ENCODE peak calls at places on chromosomes 16 and 17, in seven cellular contexts. P is T-helper 9 cell; L is cardiac septum; H is activated naive CD4-positive, alpha-beta T cell treated with anti-CD3 and anti-CD28 coated beads, Interleukin-2, amount 10 ng/mL, durations not matched to agents 7 days and 5 days; A is midbrain; I is NCI-H510A treated with DMSO at 0.1 percent for 48 hours; G is T-helper 2 cell. J is an unnamed sample.

GRCh38 chr16:67395458-67396158 is 2.3 kb upstream of the TPPP3 start:
- DNase-seq in I (peak), H (no peak), L (peak), P (no peak), A (no peak), G (no peak), J (no peak)

GRCh38 chr17:71709271-71709670 is 411.5 kb upstream of the SOX9 start:
- DNase-seq in I (no peak), H (no peak), P (no peak), L (no peak), A (no peak), G (no peak), J (no peak)

GRCh38 chr17:40540448-40540847 is 24.8 kb downstream of the CCR7 start:
- DNase-seq in A (no peak), L (no peak), H (peak), I (no peak), P (peak), G (peak), J (peak)

GRCh38 chr16:72590179-72590937 is 418.4 kb upstream of the PMFBP1 start:
- DNase-seq in H (no peak), I (no peak), G (no peak), A (peak), L (no peak), P (no peak), J (no peak)

GRCh38 chr16:48126801-48127644 is 28.8 kb downstream of the ABCC12 start:
- DNase-seq in G (no peak), A (no peak), P (no peak), I (peak), L (no peak), H (no peak), J (no peak)

GRCh38 chr17:40553694-40554534 is 11.4 kb downstream of the CCR7 start:
- DNase-seq in L (peak), H (peak), G (no peak), A (peak), P (peak), I (no peak), J (no peak)

GRCh38 chr17:55089251-55089650 is 120.7 kb downstream of the STXBP4 start:
- DNase-seq in I (no peak), P (no peak), A (no peak), G (peak), H (no peak), L (no peak), J (no peak)

GRCh38 chr16:17474572-17474971 is 3.8 kb upstream of the XYLT1 start:
- DNase-seq in A (no peak), I (no peak), G (peak), L (no peak), P (no peak), H (peak), J (no peak)

GRCh38 chr17:32161506-32162365 is 19.4 kb downstream of the RHOT1 start:
- DNase-seq in P (no peak), G (no peak), I (no peak), H (no peak), L (no peak), A (no peak), J (no peak)

GRCh38 chr17:72984145-72984924 is 108.2 kb downstream of the SLC39A11 start:
- DNase-seq in L (no peak), P (no peak), H (no peak), G (no peak), I (no peak), A (no peak), J (no peak)

GRCh38 chr17:42670199-42670924 is 6.4 kb downstream of the PLEKHH3 start:
- DNase-seq in P (peak), G (peak), A (no peak), L (no peak), H (peak), I (no peak), J (peak)

GRCh38 chr17:44219636-44220210 is at the start of gene UBTF:
- DNase-seq in P (peak), G (peak), L (peak), A (peak), H (peak), I (peak), J (peak)

GRCh38 chr16:10180771-10181163 is 1.5 kb downstream of the GRIN2A start:
- DNase-seq in P (no peak), H (peak), I (no peak), A (peak), G (peak), L (no peak), J (no peak)

GRCh38 chr16:74230126-74230525 is 66.5 kb upstream of the PSMD7 start:
- DNase-seq in L (no peak), I (no peak), H (no peak), P (no peak), G (no peak), A (no peak), J (no peak)

GRCh38 chr17:72850410-72850809 is 242.1 kb downstream of the SLC39A11 start:
- DNase-seq in A (no peak), G (no peak), H (no peak), P (no peak), L (no peak), I (no peak), J (no peak)

GRCh38 chr16:24805484-24805883 is 40.3 kb upstream of the SLC5A11 start:
- DNase-seq in H (no peak), L (no peak), A (no peak), G (no peak), P (no peak), I (no peak), J (no peak)

GRCh38 chr17:63631626-63632025 is 9.4 kb downstream of the MAP3K3 start:
- DNase-seq in A (no peak), P (no peak), G (no peak), L (no peak), I (no peak), H (no peak), J (no peak)

GRCh38 chr17:50677851-50678375 is 29.8 kb downstream of the ANKRD40 start:
- DNase-seq in P (no peak), G (no peak), H (no peak), L (no peak), I (no peak), A (no peak), J (no peak)

GRCh38 chr17:30677550-30678254 is 146.8 kb downstream of the CRLF3 start:
- DNase-seq in L (no peak), A (no peak), H (no peak), I (no peak), G (no peak), P (no peak), J (no peak)

GRCh38 chr17:81459224-81459623 is 53.4 kb downstream of the ACTG1 start:
- DNase-seq in I (no peak), P (no peak), A (no peak), L (no peak), H (no peak), G (no peak), J (no peak)

GRCh38 chr17:73794336-73794735 is 150.1 kb upstream of the SDK2 start:
- DNase-seq in H (no peak), G (no peak), I (no peak), L (peak), P (no peak), A (no peak), J (no peak)

GRCh38 chr16:70789231-70789926 is 11.6 kb downstream of the VAC14 start:
- DNase-seq in I (no peak), G (no peak), L (no peak), H (no peak), P (no peak), A (no peak), J (no peak)

GRCh38 chr17:77609553-77610517 is 348.7 kb upstream of the TNRC6C start:
- DNase-seq in L (no peak), I (no peak), A (no peak), H (peak), P (peak), G (peak), J (peak)

GRCh38 chr17:49851387-49852291 is 3.8 kb upstream of the TAC4 start:
- DNase-seq in A (peak), G (peak), H (peak), I (no peak), P (peak), L (peak), J (peak)

GRCh38 chr16:83652898-83653297 is 154.9 kb upstream of the HSBP1 start:
- DNase-seq in G (no peak), I (no peak), L (no peak), A (no peak), P (no peak), H (no peak), J (no peak)

GRCh38 chr16:68179196-68179795 is 56.6 kb downstream of the ESRP2 start:
- DNase-seq in G (no peak), P (no peak), I (no peak), H (no peak), A (no peak), L (no peak), J (no peak)

GRCh38 chr16:8568231-8568617 is 22.1 kb downstream of the TMEM114 start:
- DNase-seq in P (no peak), H (no peak), L (no peak), A (no peak), G (no peak), I (no peak), J (no peak)

J was measured in activated effector memory CD4-positive, alpha-beta T cell treated with Interleukin-2 at 50 U/mL for 16 hours.